ENCODE peak calls at places on chromosome 21, in nine cellular contexts. One of them, this sample, is unnamed.

GRCh38 chr21:41110664-41111063 is 57.3 kb upstream of the BACE2 start:
- DNase-seq in uterus: no peak
- DNase-seq in foreskin fibroblast: no peak
- DNase-seq in HCT116: no peak
- DNase-seq in astrocyte of the spinal cord: no peak
- DNase-seq in WTC11: no peak
- DNase-seq in lung: no peak
- DNase-seq in endothelial cell: no peak
- DNase-seq in heart left ventricle: no peak
- DNase-seq in this sample: no peak

GRCh38 chr21:44065428-44065827 is 41.8 kb upstream of the PWP2 start:
- DNase-seq in lung: no peak
- DNase-seq in endothelial cell: no peak
- DNase-seq in astrocyte of the spinal cord: no peak
- DNase-seq in heart left ventricle: no peak
- DNase-seq in HCT116: no peak
- DNase-seq in WTC11: no peak
- DNase-seq in uterus: no peak
- DNase-seq in foreskin fibroblast: peak; percentile 9
- DNase-seq in this sample: no peak

GRCh38 chr21:31848339-31848985 is 24.4 kb upstream of the HUNK start:
- DNase-seq in heart left ventricle: no peak
- DNase-seq in uterus: no peak
- DNase-seq in HCT116: no peak
- DNase-seq in lung: no peak
- DNase-seq in endothelial cell: no peak
- DNase-seq in WTC11: no peak
- DNase-seq in foreskin fibroblast: no peak
- DNase-seq in astrocyte of the spinal cord: no peak
- DNase-seq in this sample: no peak

GRCh38 chr21:29265690-29266479 is 32.8 kb upstream of the BACH1 start:
- DNase-seq in uterus: no peak
- DNase-seq in astrocyte of the spinal cord: no peak
- DNase-seq in WTC11: no peak
- DNase-seq in heart left ventricle: no peak
- DNase-seq in lung: no peak
- DNase-seq in HCT116: no peak
- DNase-seq in endothelial cell: no peak
- DNase-seq in foreskin fibroblast: no peak
- DNase-seq in this sample: no peak

GRCh38 chr21:42539342-42539741 is 25.7 kb downstream of the SLC37A1 start:
- DNase-seq in heart left ventricle: peak; percentile 18
- DNase-seq in WTC11: no peak
- DNase-seq in HCT116: no peak
- DNase-seq in foreskin fibroblast: no peak
- DNase-seq in lung: no peak
- DNase-seq in uterus: no peak
- DNase-seq in endothelial cell: no peak
- DNase-seq in astrocyte of the spinal cord: no peak
- DNase-seq in this sample: no peak

GRCh38 chr21:32520885-32521735 is 64.2 kb downstream of the TCP10L start:
- DNase-seq in endothelial cell: no peak
- DNase-seq in WTC11: no peak
- DNase-seq in astrocyte of the spinal cord: peak; percentile 91
- DNase-seq in foreskin fibroblast: peak; percentile 83
- DNase-seq in HCT116: no peak
- DNase-seq in uterus: peak; percentile 91
- DNase-seq in lung: peak; percentile 68
- DNase-seq in heart left ventricle: peak; percentile 94
- DNase-seq in this sample: peak; percentile 94

GRCh38 chr21:42383331-42383730 is 12.5 kb downstream of the TMPRSS3 start:
- DNase-seq in uterus: no peak
- DNase-seq in heart left ventricle: no peak
- DNase-seq in astrocyte of the spinal cord: no peak
- DNase-seq in lung: no peak
- DNase-seq in WTC11: no peak
- DNase-seq in foreskin fibroblast: no peak
- DNase-seq in HCT116: no peak
- DNase-seq in endothelial cell: no peak
- DNase-seq in this sample: no peak

GRCh38 chr21:42028754-42029385 is 18.7 kb upstream of the ZBTB21 start:
- DNase-seq in HCT116: no peak
- DNase-seq in endothelial cell: no peak
- DNase-seq in heart left ventricle: no peak
- DNase-seq in foreskin fibroblast: no peak
- DNase-seq in astrocyte of the spinal cord: no peak
- DNase-seq in WTC11: no peak
- DNase-seq in uterus: no peak
- DNase-seq in lung: no peak
- DNase-seq in this sample: no peak

GRCh38 chr21:38438476-38438893 is 59.8 kb downstream of the ERG start:
- DNase-seq in foreskin fibroblast: no peak
- DNase-seq in uterus: peak; percentile 66
- DNase-seq in lung: peak; percentile 50
- DNase-seq in WTC11: no peak
- DNase-seq in HCT116: no peak
- DNase-seq in astrocyte of the spinal cord: peak; percentile 72
- DNase-seq in heart left ventricle: peak; percentile 79
- DNase-seq in endothelial cell: no peak
- DNase-seq in this sample: peak; percentile 70

GRCh38 chr21:39373634-39374033 is 24.7 kb upstream of the HMGN1 start:
- DNase-seq in WTC11: no peak
- DNase-seq in HCT116: no peak
- DNase-seq in uterus: no peak
- DNase-seq in lung: no peak
- DNase-seq in astrocyte of the spinal cord: peak; percentile 38
- DNase-seq in foreskin fibroblast: peak; percentile 50
- DNase-seq in endothelial cell: peak; percentile 23
- DNase-seq in heart left ventricle: no peak
- DNase-seq in this sample: peak; percentile 63

GRCh38 chr21:16117851-16118592 is 388.2 kb downstream of the USP25 start:
- DNase-seq in endothelial cell: no peak
- DNase-seq in uterus: no peak
- DNase-seq in HCT116: no peak
- DNase-seq in WTC11: no peak
- DNase-seq in foreskin fibroblast: peak; percentile 75
- DNase-seq in astrocyte of the spinal cord: peak; percentile 94
- DNase-seq in lung: no peak
- DNase-seq in heart left ventricle: no peak
- DNase-seq in this sample: peak; percentile 60

GRCh38 chr21:43775795-43776430 is at the start of gene CSTB:
- DNase-seq in lung: peak; percentile 91
- DNase-seq in heart left ventricle: peak; percentile 92
- DNase-seq in WTC11: peak; percentile 83
- DNase-seq in endothelial cell: peak; percentile 68
- DNase-seq in astrocyte of the spinal cord: peak; percentile 59
- DNase-seq in HCT116: peak; percentile 23
- DNase-seq in foreskin fibroblast: peak; percentile 42
- DNase-seq in uterus: peak; percentile 78
- DNase-seq in this sample: peak; percentile 45

GRCh38 chr21:36429672-36430546 is 44.7 kb downstream of the CHAF1B start:
- DNase-seq in uterus: peak; percentile 82
- DNase-seq in heart left ventricle: peak; percentile 84
- DNase-seq in lung: peak; percentile 69
- DNase-seq in HCT116: peak; percentile 95
- DNase-seq in foreskin fibroblast: peak; percentile 99
- DNase-seq in WTC11: peak; percentile 47
- DNase-seq in astrocyte of the spinal cord: peak; percentile 99
- DNase-seq in endothelial cell: peak; percentile 84
- DNase-seq in this sample: peak; percentile 99
- TF ChIP-seq CTCF in uterus: no peak
- TF ChIP-seq CTCF in heart left ventricle: no peak
- TF ChIP-seq CTCF in lung: no peak
- TF ChIP-seq CTCF in HCT116: no peak
- TF ChIP-seq CTCF in foreskin fibroblast: no peak
- TF ChIP-seq CTCF in WTC11: no peak
- TF ChIP-seq CTCF in astrocyte of the spinal cord: no peak
- TF ChIP-seq CTCF in endothelial cell: peak; percentile 16
- TF ChIP-seq CTCF in this sample: peak; percentile 59

GRCh38 chr21:46319192-46319591 is 4.5 kb downstream of the C21orf58 start:
- DNase-seq in WTC11: no peak
- DNase-seq in HCT116: no peak
- DNase-seq in endothelial cell: no peak
- DNase-seq in uterus: no peak
- DNase-seq in foreskin fibroblast: no peak
- DNase-seq in astrocyte of the spinal cord: no peak
- DNase-seq in lung: no peak
- DNase-seq in heart left ventricle: no peak
- DNase-seq in this sample: no peak
- TF ChIP-seq CTCF in WTC11: no peak
- TF ChIP-seq CTCF in HCT116: no peak
- TF ChIP-seq CTCF in endothelial cell: no peak
- TF ChIP-seq CTCF in uterus: no peak
- TF ChIP-seq CTCF in foreskin fibroblast: no peak
- TF ChIP-seq CTCF in astrocyte of the spinal cord: no peak
- TF ChIP-seq CTCF in lung: no peak
- TF ChIP-seq CTCF in heart left ventricle: no peak
- TF ChIP-seq CTCF in this sample: no peak

DNA sequence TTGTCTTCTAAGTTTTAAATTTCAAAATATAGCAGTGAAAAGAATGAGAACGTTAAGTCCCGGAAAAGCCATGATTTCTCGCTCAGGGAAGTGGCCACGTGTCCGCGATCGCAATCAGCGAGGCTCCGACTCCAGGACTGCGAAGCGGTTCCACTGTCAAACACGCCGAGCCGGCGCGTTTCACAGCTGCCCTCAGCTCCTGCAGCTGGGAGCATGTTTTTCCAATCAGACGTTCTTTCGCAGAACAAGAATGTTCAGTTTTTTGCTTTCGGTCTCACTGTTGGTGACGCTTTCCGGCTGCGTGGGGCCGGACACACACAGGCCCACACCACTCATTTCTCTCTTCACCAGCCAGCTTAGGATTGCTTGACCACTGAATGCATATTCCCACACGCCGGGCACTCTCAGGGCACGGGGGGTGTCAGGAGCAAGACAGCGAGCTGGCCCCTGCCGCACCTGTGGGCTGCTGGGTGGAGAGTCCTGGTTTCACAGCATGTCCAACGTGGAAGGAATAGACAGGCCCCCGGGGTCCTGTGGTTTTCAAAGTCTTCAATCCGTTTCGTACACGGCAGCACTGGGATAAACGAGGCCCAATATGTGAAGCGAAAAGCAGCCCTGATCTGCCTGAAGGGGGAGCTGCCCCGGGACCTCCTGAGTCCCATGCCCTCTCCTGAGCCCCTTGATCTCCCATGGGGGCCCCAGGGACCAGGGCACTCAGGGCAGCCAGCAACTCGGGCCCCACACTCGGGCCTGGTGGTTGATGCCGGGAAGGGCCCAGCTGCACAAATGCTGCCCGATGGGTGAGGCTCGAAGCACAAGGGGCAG is 47.3 kb upstream of the COL18A1 start:
- DNase-seq in lung: no peak
- DNase-seq in heart left ventricle: peak; percentile 81
- DNase-seq in WTC11: no peak
- DNase-seq in HCT116: no peak
- DNase-seq in foreskin fibroblast: peak; percentile 47
- DNase-seq in uterus: peak; percentile 71
- DNase-seq in endothelial cell: no peak
- DNase-seq in astrocyte of the spinal cord: no peak
- DNase-seq in this sample: no peak
- TF ChIP-seq CTCF in lung: no peak
- TF ChIP-seq CTCF in heart left ventricle: no peak
- TF ChIP-seq CTCF in WTC11: no peak
- TF ChIP-seq CTCF in HCT116: peak; percentile 38
- TF ChIP-seq CTCF in foreskin fibroblast: peak; percentile 9
- TF ChIP-seq CTCF in uterus: no peak
- TF ChIP-seq CTCF in endothelial cell: no peak
- TF ChIP-seq CTCF in astrocyte of the spinal cord: peak; percentile 27
- TF ChIP-seq CTCF in this sample: peak; percentile 51

GRCh38 chr21:34801519-34802132 is 132.8 kb downstream of the CLIC6 start:
- DNase-seq in heart left ventricle: no peak
- DNase-seq in WTC11: peak; percentile 43
- DNase-seq in astrocyte of the spinal cord: no peak
- DNase-seq in lung: no peak
- DNase-seq in HCT116: no peak
- DNase-seq in endothelial cell: peak; percentile 28
- DNase-seq in uterus: no peak
- DNase-seq in foreskin fibroblast: no peak
- DNase-seq in this sample: no peak
- TF ChIP-seq CTCF in heart left ventricle: no peak
- TF ChIP-seq CTCF in WTC11: no peak
- TF ChIP-seq CTCF in astrocyte of the spinal cord: peak; percentile 37
- TF ChIP-seq CTCF in lung: peak; percentile 2
- TF ChIP-seq CTCF in HCT116: peak; percentile 53
- TF ChIP-seq CTCF in endothelial cell: peak; percentile 20
- TF ChIP-seq CTCF in uterus: no peak
- TF ChIP-seq CTCF in foreskin fibroblast: peak; percentile 22
- TF ChIP-seq CTCF in this sample: peak; percentile 53